ENCODE peak calls at places on chromosomes 3 and 15, in eight cellular contexts. T is activated B cell treated with CpG ODN at 0.5 μM for 24 hours, W is psoas muscle, E is AG10803, C is prostate gland, U is breast epithelium, G is brain microvascular endothelial cell, Z is lower leg skin. R is an unnamed sample.

GRCh38 chr3:150736903-150737832 is 25.8 kb downstream of the SIAH2 start:
- DNase-seq in T (no peak), W (no peak), E (peak), C (no peak), U (no peak), G (no peak), Z (no peak), R (no peak)

GRCh38 chr15:71296032-71296686 is 180.9 kb downstream of the THSD4 start:
- DNase-seq in T (no peak), W (no peak), E (peak), C (peak), U (no peak), G (peak), Z (no peak), R (peak)

GRCh38 chr3:159821148-159821547 is 167.5 kb upstream of the IL12A start:
- DNase-seq in T (no peak), W (no peak), E (no peak), C (no peak), U (no peak), G (peak), Z (no peak), R (no peak)

GRCh38 chr3:155392138-155392537 is 98.7 kb upstream of the STRIT1 start:
- DNase-seq in T (no peak), W (no peak), E (no peak), C (no peak), U (no peak), G (no peak), Z (no peak), R (no peak)

GRCh38 chr3:4828279-4829030 is 150.8 kb upstream of the BHLHE40 start:
- DNase-seq in T (no peak), W (peak), E (peak), C (no peak), U (no peak), G (no peak), Z (peak), R (peak)

GRCh38 chr3:161851941-161852566 is 355.4 kb downstream of the OTOL1 start:
- DNase-seq in T (no peak), W (no peak), E (peak), C (no peak), U (no peak), G (peak), Z (peak), R (peak)

GRCh38 chr3:94173667-94174434 is 111.0 kb downstream of the NSUN3 start:
- DNase-seq in T (no peak), W (no peak), E (no peak), C (no peak), U (no peak), G (peak), Z (no peak), R (peak)

GRCh38 chr15:62444104-62445027 is 279.3 kb upstream of the C2CD4B start:
- DNase-seq in T (no peak), W (peak), E (peak), C (no peak), U (no peak), G (peak), Z (peak), R (peak)

GRCh38 chr3:103803787-103804186 is 1369.0 kb downstream of the ZPLD1 start:
- DNase-seq in T (no peak), W (no peak), E (no peak), C (no peak), U (no peak), G (no peak), Z (no peak), R (no peak)

GRCh38 chr3:197229178-197229577 is 69.2 kb downstream of the DLG1 start:
- DNase-seq in T (no peak), W (no peak), E (no peak), C (no peak), U (no peak), G (no peak), Z (no peak), R (no peak)

GRCh38 chr3:87287025-87287424 is 10.6 kb upstream of the POU1F1 start:
- DNase-seq in T (no peak), W (no peak), E (no peak), C (no peak), U (no peak), G (peak), Z (no peak), R (peak)

GRCh38 chr15:31036783-31037182 is 45.4 kb upstream of the MTMR10 start:
- DNase-seq in T (no peak), W (no peak), E (no peak), C (no peak), U (no peak), G (no peak), Z (no peak), R (no peak)

GRCh38 chr15:31034152-31034551 is 42.7 kb upstream of the MTMR10 start:
- DNase-seq in T (no peak), W (no peak), E (peak), C (no peak), U (no peak), G (no peak), Z (no peak), R (no peak)

GRCh38 chr15:31031471-31032064 is 40.1 kb upstream of the MTMR10 start:
- DNase-seq in T (no peak), W (no peak), E (peak), C (no peak), U (no peak), G (peak), Z (no peak), R (peak)

GRCh38 chr15:31035610-31036009 is 44.2 kb upstream of the MTMR10 start:
- DNase-seq in T (no peak), W (no peak), E (no peak), C (no peak), U (no peak), G (no peak), Z (no peak), R (no peak)

GRCh38 chr15:31032959-31033358 is 41.5 kb upstream of the MTMR10 start:
- DNase-seq in T (no peak), W (no peak), E (peak), C (no peak), U (no peak), G (peak), Z (no peak), R (peak)
- TF ChIP-seq CTCF in T (no peak), W (no peak), E (peak), C (no peak), U (no peak), G (no peak), Z (no peak), R (no peak)

GRCh38 chr15:63466378-63467192 is 37.8 kb upstream of the USP3 start:
- DNase-seq in T (no peak), W (no peak), E (peak), C (peak), U (no peak), G (peak), Z (no peak), R (peak)
- TF ChIP-seq CTCF in T (peak), W (peak), E (peak), C (peak), U (peak), G (peak), Z (no peak), R (peak)

GRCh38 chr3:133865136-133865855 is 30.4 kb downstream of the RAB6B start:
- DNase-seq in T (no peak), W (no peak), E (no peak), C (no peak), U (no peak), G (no peak), Z (no peak), R (no peak)
- TF ChIP-seq CTCF in T (no peak), W (no peak), E (no peak), C (no peak), U (no peak), G (peak), Z (no peak), R (peak)

DNA sequence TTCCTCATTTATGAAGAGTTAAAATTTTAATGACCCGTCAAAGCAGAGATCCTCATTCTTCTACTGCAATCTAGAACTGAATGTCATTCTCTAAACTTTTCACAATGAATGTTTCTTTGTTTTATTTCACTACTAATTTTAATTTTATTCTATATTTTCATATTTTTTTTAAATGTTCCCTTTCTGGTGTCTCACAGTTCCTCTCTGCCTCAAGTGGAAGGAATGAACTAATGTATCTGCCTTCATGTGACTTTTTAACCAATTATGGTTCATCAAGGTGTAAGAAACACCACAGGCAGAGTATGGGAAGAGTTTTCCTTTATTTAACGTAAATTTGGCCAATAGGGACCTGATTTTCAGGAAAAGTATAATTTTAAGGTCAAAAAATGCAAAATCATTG is 441.7 kb downstream of the EPHA6 start:
- DNase-seq in T (no peak), W (no peak), E (no peak), C (no peak), U (no peak), G (no peak), Z (no peak), R (no peak)
- TF ChIP-seq CTCF in T (no peak), W (no peak), E (peak), C (no peak), U (no peak), G (no peak), Z (no peak), R (no peak)

GRCh38 chr15:60584355-60585023 is 105.5 kb upstream of the ICE2 start:
- DNase-seq in T (no peak), W (no peak), E (no peak), C (no peak), U (no peak), G (no peak), Z (no peak), R (no peak)

GRCh38 chr15:60583194-60583593 is 104.3 kb upstream of the ICE2 start:
- DNase-seq in T (no peak), W (no peak), E (no peak), C (no peak), U (no peak), G (no peak), Z (no peak), R (no peak)

GRCh38 chr15:60582370-60583036 is 103.6 kb upstream of the ICE2 start:
- DNase-seq in T (no peak), W (no peak), E (no peak), C (no peak), U (no peak), G (peak), Z (no peak), R (no peak)

GRCh38 chr15:60585743-60586708 is 107.1 kb upstream of the ICE2 start:
- DNase-seq in T (no peak), W (no peak), E (peak), C (peak), U (no peak), G (peak), Z (peak), R (peak)

DNA sequence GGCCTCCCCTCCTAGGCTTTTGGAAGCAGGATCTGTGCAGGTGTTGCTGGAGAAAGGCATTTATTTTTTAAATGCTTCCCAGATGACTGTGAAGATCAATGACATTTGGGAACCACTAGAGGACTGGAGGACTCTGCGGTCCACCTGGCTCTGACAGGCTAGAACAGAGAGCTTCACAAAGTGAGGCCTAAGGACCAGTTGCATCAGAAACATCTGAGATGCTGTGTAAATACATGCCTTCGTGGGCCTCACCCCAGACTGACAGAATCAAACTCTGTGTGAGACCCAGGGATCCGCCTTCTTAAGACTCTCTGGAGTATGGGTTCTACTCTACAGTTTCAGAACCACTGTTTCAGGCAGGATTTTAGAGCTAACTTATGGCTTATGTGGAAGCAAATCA is 105.0 kb upstream of the ICE2 start:
- DNase-seq in T (no peak), W (no peak), E (no peak), C (no peak), U (no peak), G (no peak), Z (no peak), R (no peak)
- TF ChIP-seq CTCF in T (no peak), W (no peak), E (no peak), C (no peak), U (no peak), G (no peak), Z (no peak), R (no peak)

GRCh38 chr15:59918994-59919951 is 84.8 kb upstream of the FOXB1 start:
- DNase-seq in T (no peak), W (no peak), E (peak), C (no peak), U (no peak), G (peak), Z (no peak), R (peak)

GRCh38 chr15:59923508-59923907 is 80.6 kb upstream of the FOXB1 start:
- DNase-seq in T (no peak), W (no peak), E (no peak), C (no peak), U (no peak), G (no peak), Z (no peak), R (no peak)

DNA sequence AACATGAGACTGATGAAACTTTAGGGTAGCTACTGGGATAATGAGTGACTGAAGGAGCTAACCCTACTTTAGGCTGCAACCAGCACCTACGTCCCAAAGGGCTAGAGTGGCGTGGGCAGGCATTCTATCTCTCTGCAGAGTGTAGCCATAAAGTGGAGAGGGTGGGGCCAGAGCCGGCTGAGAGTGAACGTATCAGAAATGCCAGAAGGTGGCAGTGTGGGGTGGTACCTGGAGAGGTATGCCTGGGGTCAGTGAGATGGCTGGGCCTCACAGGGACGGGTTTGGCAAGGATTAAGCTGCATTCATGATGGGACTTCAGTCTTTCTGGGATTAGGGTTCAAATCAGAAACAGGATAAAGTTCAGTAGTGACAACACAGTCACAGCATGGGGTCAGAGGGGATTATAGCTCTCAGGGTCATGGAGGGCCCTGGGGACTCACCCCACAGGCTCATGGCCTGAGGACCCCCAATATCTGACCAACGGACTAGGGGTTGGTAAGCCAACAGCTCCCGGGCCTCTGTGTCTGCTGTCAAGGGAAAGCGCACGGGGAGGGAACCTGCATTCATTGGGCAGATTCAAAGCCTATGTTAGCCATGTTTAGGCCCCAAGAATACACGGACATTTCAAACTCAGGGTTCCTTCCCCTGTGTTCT is 86.5 kb upstream of the FOXB1 start:
- DNase-seq in T (peak), W (no peak), E (peak), C (peak), U (peak), G (peak), Z (peak), R (peak)
- TF ChIP-seq CTCF in T (no peak), W (peak), E (peak), C (no peak), U (peak), G (peak), Z (no peak), R (peak)

DNA sequence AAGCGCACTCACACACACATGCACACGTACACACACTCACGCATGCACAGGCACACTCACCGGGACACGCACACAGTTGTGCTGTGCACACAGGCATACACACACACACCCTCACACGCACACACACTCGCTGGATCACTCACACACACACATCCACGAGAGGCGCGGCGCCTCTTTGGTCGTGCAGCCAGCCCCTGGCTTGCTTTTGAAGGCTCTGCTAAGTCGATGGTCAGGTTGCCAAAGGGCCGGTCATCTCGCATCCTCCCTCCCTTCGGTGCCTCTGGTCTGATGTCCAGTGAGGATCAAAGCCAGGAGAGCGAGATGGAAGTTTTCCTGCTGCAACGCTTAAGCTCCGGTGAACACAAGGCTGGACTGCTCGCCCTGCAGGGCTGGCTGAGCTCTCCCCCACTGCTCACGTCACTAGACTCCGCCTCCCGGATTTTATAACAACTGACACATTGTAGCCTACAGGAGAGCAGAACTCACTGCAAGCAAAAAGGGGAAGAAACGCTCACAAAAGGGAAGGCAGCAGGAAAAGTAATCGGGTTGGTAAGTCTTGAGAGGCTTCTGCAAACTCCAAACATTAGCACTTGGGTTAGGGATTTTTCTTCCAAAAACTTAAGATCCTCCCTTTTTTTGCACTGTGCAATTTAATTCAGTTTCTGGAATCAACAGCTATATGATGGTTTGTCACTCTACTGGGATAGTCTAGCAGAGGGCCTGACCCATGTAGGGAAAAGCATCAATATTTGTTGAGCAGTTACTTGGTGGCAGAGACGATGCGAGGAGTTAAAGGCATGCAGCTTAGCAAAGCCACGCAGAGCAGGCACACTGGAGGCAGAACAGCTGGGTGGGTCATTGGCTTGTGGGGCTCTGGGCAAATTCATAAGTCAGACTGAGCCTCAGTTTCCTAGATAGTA is at the start of gene SRGAP3:
- DNase-seq in T (peak), W (peak), E (peak), C (peak), U (peak), G (peak), Z (peak), R (peak)
- TF ChIP-seq CTCF in T (no peak), W (peak), E (peak), C (no peak), U (peak), G (peak), Z (no peak), R (peak)

GRCh38 chr15:52782514-52782913 is 7.6 kb downstream of the ONECUT1 start:
- DNase-seq in T (no peak), W (no peak), E (no peak), C (no peak), U (no peak), G (no peak), Z (no peak), R (no peak)

GRCh38 chr15:52784799-52785671 is 5.1 kb downstream of the ONECUT1 start:
- DNase-seq in T (no peak), W (no peak), E (no peak), C (no peak), U (no peak), G (no peak), Z (no peak), R (no peak)

GRCh38 chr15:52785672-52786406 is 4.3 kb downstream of the ONECUT1 start:
- DNase-seq in T (no peak), W (no peak), E (no peak), C (no peak), U (no peak), G (no peak), Z (no peak), R (no peak)

GRCh38 chr15:52783191-52783829 is 6.8 kb downstream of the ONECUT1 start:
- DNase-seq in T (no peak), W (no peak), E (no peak), C (no peak), U (no peak), G (no peak), Z (no peak), R (no peak)

DNA sequence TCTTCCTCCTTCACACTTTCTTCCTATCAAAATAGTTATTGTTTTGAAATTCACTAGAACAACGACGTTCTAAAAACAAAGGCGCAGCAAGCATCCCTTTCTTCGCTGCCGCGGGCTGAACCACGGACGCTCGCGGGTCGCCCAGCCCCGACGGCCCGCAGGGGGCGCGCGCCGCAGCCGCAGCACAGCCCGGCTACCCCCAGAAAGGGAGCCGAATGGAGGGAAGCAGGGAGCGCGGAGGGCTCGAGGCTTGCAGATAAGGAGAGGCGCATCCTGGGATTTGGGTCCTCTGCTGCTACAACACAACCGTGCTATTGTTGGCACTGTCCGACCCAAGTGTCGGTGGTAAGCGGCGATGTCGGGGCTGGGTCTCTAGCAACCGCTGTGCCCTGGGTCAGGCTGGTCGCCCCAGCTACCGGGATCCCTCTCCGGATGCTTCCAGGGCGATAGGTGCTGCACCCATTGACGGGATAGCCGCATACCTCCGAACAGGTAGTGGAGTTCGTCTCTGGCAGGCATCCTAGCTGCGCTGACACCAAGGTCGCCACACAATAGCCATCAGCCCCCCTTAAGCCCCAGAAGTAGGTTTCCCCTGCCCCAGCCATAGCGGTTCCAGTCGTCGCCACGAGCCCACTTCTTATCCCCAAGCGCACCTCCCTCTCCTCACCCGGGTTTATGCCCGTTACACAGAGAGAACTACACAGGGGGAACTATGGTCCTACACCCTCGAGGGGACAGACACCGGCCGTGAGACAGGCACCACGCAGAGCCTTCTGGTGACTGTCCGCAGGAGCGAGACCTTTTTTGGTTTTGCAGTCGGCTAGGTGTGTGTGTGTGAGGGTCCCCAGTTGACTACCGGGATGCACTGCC is 6.0 kb downstream of the ONECUT1 start:
- DNase-seq in T (peak), W (no peak), E (no peak), C (no peak), U (no peak), G (no peak), Z (no peak), R (no peak)
- TF ChIP-seq CTCF in T (no peak), W (peak), E (no peak), C (no peak), U (no peak), G (peak), Z (no peak), R (peak)

GRCh38 chr15:58243083-58243482 is 104.9 kb downstream of the AQP9 start:
- DNase-seq in T (no peak), W (no peak), E (no peak), C (no peak), U (no peak), G (no peak), Z (no peak), R (no peak)

GRCh38 chr15:58244546-58244945 is 106.4 kb downstream of the AQP9 start:
- DNase-seq in T (no peak), W (no peak), E (no peak), C (no peak), U (no peak), G (no peak), Z (no peak), R (no peak)

GRCh38 chr15:58248504-58248842 is 110.3 kb downstream of the AQP9 start:
- DNase-seq in T (no peak), W (no peak), E (no peak), C (no peak), U (no peak), G (no peak), Z (no peak), R (no peak)

GRCh38 chr15:58247803-58248503 is 109.8 kb downstream of the AQP9 start:
- DNase-seq in T (no peak), W (peak), E (peak), C (peak), U (no peak), G (no peak), Z (peak), R (no peak)

GRCh38 chr15:58246041-58246440 is 107.9 kb downstream of the AQP9 start:
- DNase-seq in T (no peak), W (no peak), E (no peak), C (no peak), U (no peak), G (no peak), Z (no peak), R (no peak)
- TF ChIP-seq CTCF in T (no peak), W (no peak), E (no peak), C (no peak), U (no peak), G (no peak), Z (no peak), R (no peak)

GRCh38 chr15:73751481-73751880 is 1.7 kb downstream of the INSYN1 start:
- DNase-seq in T (no peak), W (no peak), E (no peak), C (no peak), U (no peak), G (no peak), Z (no peak), R (no peak)
- TF ChIP-seq CTCF in T (no peak), W (no peak), E (no peak), C (no peak), U (no peak), G (no peak), Z (no peak), R (no peak)